ENCODE peak calls at places on chromosomes 1 and 21, in four cellular contexts. O is GM12878, Z is HCT116, R is K562. M is an unnamed sample.
A peak's percentile ranks its signal among the peaks of the same experiment; 100 is the strongest.

GRCh38 chr21:45207839-45208626 is 79.7 kb downstream of the POFUT2 start:
- DNase-seq in O (no peak), Z (no peak), R (no peak), M (no peak)

GRCh38 chr21:42513151-42513984 is at the start of gene SLC37A1:
- DNase-seq in O (no peak), Z (no peak), R (peak; percentile 40), M (no peak)

GRCh38 chr1:41013812-41014211 is 7.7 kb downstream of the SLFNL1 start:
- DNase-seq in O (no peak), Z (no peak), R (no peak), M (no peak)

GRCh38 chr1:49293016-49293415 is 516.3 kb upstream of the BEND5 start:
- DNase-seq in O (no peak), Z (no peak), R (no peak), M (no peak)

GRCh38 chr1:203628997-203629508 is 2.4 kb downstream of the ATP2B4 start:
- DNase-seq in O (no peak), Z (no peak), R (no peak), M (no peak)

GRCh38 chr1:99535470-99536164 is 110.3 kb upstream of the PALMD start:
- DNase-seq in O (no peak), Z (no peak), R (no peak), M (no peak)

GRCh38 chr1:84267476-84267875 is 34.0 kb upstream of the SAMD13 start:
- DNase-seq in O (no peak), Z (no peak), R (no peak), M (no peak)

GRCh38 chr1:53554592-53555305 is 95.5 kb downstream of the DMRTB1 start:
- DNase-seq in O (no peak), Z (no peak), R (no peak), M (no peak)

GRCh38 chr1:118481091-118481490 is 296.1 kb upstream of the SPAG17 start:
- DNase-seq in O (no peak), Z (no peak), R (no peak), M (no peak)

GRCh38 chr1:239386453-239387303 is at the start of gene CHRM3:
- DNase-seq in O (no peak), Z (no peak), R (no peak), M (peak; percentile 70)

GRCh38 chr1:215397843-215398242 is 169.3 kb upstream of the KCTD3 start:
- DNase-seq in O (no peak), Z (no peak), R (no peak), M (no peak)

GRCh38 chr1:2070800-2071530 is 20.8 kb downstream of the PRKCZ start:
- DNase-seq in O (no peak), Z (no peak), R (no peak), M (no peak)

GRCh38 chr1:165890684-165891083 is 63.3 kb downstream of the UCK2 start:
- DNase-seq in O (no peak), Z (no peak), R (no peak), M (no peak)

GRCh38 chr1:99457381-99458165 is 188.3 kb upstream of the PALMD start:
- DNase-seq in O (no peak), Z (no peak), R (no peak), M (no peak)

GRCh38 chr21:43657355-43658093 is 1.8 kb downstream of the HSF2BP start:
- DNase-seq in O (no peak), Z (no peak), R (no peak), M (no peak)

GRCh38 chr1:164787834-164788231 is 228.8 kb downstream of the PBX1 start:
- DNase-seq in O (no peak), Z (no peak), R (no peak), M (no peak)

GRCh38 chr1:47440849-47441170 is 3.0 kb downstream of the FOXD2 start:
- DNase-seq in O (no peak), Z (no peak), R (no peak), M (no peak)

GRCh38 chr1:78591971-78592370 is 28.3 kb upstream of the IFI44L start:
- DNase-seq in O (no peak), Z (no peak), R (no peak), M (no peak)

GRCh38 chr1:179206817-179207216 is 22.7 kb downstream of the ABL2 start:
- DNase-seq in O (no peak), Z (no peak), R (no peak), M (no peak)

GRCh38 chr1:31366796-31367195 is 6.1 kb downstream of the FABP3 start:
- DNase-seq in O (no peak), Z (no peak), R (no peak), M (peak; percentile 25)

GRCh38 chr1:50430010-50430405 is 6.8 kb upstream of the DMRTA2 start:
- DNase-seq in O (no peak), Z (no peak), R (no peak), M (no peak)

GRCh38 chr21:44999428-44999971 is 59.7 kb downstream of the SLX9 start:
- DNase-seq in O (no peak), Z (no peak), R (no peak), M (no peak)

GRCh38 chr1:175602186-175602585 is 141.2 kb downstream of the TNR start:
- DNase-seq in O (no peak), Z (no peak), R (no peak), M (no peak)

GRCh38 chr1:163072658-163073057 is 3.5 kb downstream of the RGS4 start:
- DNase-seq in O (no peak), Z (no peak), R (no peak), M (no peak)

GRCh38 chr1:243963566-243963965 is 87.5 kb upstream of the ZBTB18 start:
- DNase-seq in O (no peak), Z (no peak), R (no peak), M (no peak)

GRCh38 chr1:230915079-230915478 is 46.8 kb upstream of the C1orf198 start:
- DNase-seq in O (no peak), Z (peak; percentile 10), R (no peak), M (no peak)

GRCh38 chr1:106926748-106927582 is 129.5 kb upstream of the PRMT6 start:
- DNase-seq in O (no peak), Z (no peak), R (no peak), M (no peak)

GRCh38 chr1:97384294-97384952 is 536.4 kb downstream of the DPYD start:
- DNase-seq in O (no peak), Z (peak; percentile 54), R (no peak), M (no peak)

DNA sequence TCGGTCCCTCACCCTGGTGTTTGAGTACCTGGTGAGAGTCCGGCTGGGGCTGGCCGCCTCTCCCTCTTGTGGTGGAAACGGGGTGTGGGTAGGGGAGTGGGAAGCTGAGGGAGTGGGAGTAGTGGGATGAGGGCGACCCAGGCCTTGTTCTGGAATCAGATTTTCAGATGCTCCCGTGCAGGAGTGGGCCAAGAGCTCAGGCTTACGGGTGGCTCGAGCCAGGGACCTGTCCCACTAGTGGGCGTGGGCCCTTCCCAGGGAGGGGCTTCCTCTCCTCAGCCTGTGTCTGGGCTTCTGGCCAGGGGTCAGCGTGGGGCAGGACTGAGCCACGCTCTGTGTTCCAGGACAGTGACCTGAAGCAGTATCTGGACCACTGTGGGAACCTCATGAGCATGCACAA is 22.0 kb downstream of the CDK18 start:
- DNase-seq in O (no peak), Z (no peak), R (no peak), M (no peak)
- H3K4me1 ChIP-seq in O (no peaks in the 10 kb centered on the region), Z (no peaks in the 10 kb centered on the region), R (no peaks in the 10 kb centered on the region), M (peaks cover 13% of the 10 kb centered on the region)

GRCh38 chr1:242240061-242240460 is 241.2 kb upstream of the MAP1LC3C start:
- DNase-seq in O (no peak), Z (no peak), R (no peak), M (no peak)

GRCh38 chr1:242240691-242241090 is 241.8 kb upstream of the MAP1LC3C start:
- DNase-seq in O (no peak), Z (no peak), R (no peak), M (no peak)

GRCh38 chr1:242242983-242243382 is 244.1 kb upstream of the MAP1LC3C start:
- DNase-seq in O (no peak), Z (no peak), R (no peak), M (no peak)

GRCh38 chr1:242245255-242245654 is 246.4 kb upstream of the MAP1LC3C start:
- DNase-seq in O (no peak), Z (no peak), R (no peak), M (no peak)

GRCh38 chr1:242243472-242243871 is 244.6 kb upstream of the MAP1LC3C start:
- DNase-seq in O (no peak), Z (no peak), R (no peak), M (no peak)
- TF ChIP-seq ZNF274 in O (no peak), Z (no peak), R (no peak), M (no peak)

DNA sequence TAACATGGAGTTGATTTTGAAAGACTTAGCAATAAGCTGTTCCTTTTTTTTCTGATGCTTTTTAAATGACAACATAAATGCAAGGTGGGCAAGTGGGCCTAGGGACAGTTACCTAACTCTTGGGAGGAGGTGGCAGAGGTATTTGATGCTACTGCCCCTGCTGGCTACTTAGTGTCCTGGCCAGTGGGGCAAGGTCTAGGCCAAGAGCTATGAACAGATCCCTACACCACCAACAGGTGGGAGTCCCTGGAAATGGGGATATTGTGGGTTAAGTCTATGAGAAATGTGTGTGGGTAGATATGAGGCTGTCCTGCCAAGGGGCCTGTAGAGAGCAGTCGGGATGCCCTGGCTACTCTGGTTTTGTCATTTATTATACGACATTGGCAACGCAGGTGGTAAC is 31.3 kb upstream of the B3GALT5 start:
- DNase-seq in O (no peak), Z (no peak), R (no peak), M (no peak)
- H3K9ac ChIP-seq in O (no peak overlapping the region), Z (no peak overlapping the region), R (no peak overlapping the region), M (no peak overlapping the region)

DNA sequence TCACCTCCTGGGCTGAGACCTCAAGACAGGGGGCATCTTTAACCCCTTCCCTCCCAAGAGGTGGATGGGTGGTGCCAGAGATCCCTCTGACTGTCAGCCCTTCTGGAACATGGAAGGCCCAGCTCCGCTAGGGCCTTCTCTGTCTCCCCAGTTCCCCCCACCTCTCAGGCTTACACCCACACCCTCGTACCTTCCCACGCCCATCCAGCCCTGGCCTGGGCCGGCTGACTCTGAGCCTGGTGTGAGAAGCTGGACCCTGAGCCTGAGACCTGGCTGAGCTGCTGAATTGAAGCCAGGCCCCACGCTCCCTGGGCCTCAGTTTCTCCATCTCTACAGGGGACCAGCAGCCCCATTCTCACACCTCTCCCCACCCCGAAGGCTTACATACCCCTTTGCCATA is 5.4 kb downstream of the EPHA2 start:
- DNase-seq in O (no peak), Z (no peak), R (no peak), M (no peak)
- H3K4me1 ChIP-seq in O (peaks cover 12% of the 10 kb centered on the region), Z (peaks cover 75% of the 10 kb centered on the region), R (peaks cover 36% of the 10 kb centered on the region), M (peaks cover 32% of the 10 kb centered on the region)

GRCh38 chr1:160708118-160708517 is 3.5 kb downstream of the CD48 start:
- DNase-seq in O (no peak), Z (no peak), R (no peak), M (no peak)

GRCh38 chr1:160702100-160702499 is 9.5 kb downstream of the CD48 start:
- DNase-seq in O (no peak), Z (no peak), R (no peak), M (no peak)

GRCh38 chr1:160705176-160705745 is 6.4 kb downstream of the CD48 start:
- DNase-seq in O (no peak), Z (no peak), R (no peak), M (no peak)

GRCh38 chr1:160707171-160708109 is 4.2 kb downstream of the CD48 start:
- DNase-seq in O (no peak), Z (no peak), R (no peak), M (no peak)

DNA sequence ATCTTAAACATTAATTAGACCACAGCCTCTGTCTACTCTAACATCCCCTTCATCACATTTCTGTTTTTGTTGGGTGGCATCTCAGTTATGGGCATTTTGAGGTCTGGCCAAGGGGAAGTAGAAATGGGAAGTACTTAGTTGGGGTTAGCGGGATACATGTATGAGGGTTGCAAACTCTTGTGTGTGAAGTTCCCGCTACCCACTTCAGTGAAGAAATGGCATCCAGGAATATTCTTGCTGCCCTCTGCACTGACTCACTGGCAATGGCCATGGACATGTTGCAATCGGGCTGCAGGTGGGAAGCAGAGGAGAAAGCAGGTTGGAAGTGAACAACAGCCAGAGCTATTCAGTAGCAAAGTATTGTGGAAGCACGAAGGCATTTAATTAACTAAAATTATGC is 7.4 kb downstream of the CD48 start:
- DNase-seq in O (no peak), Z (no peak), R (no peak), M (no peak)
- TF ChIP-seq ZNF274 in O (no peak), Z (no peak), R (no peak), M (no peak)

GRCh38 chr1:150065184-150065871 is 2.2 kb upstream of the VPS45 start:
- DNase-seq in O (no peak), Z (peak; percentile 13), R (no peak), M (no peak)
- H3K9ac ChIP-seq in O (no peak overlapping the region), Z (peak overlapping the region; percentile 87), R (no peak overlapping the region), M (no peak overlapping the region)